ENCODE peak calls at places on chromosomes 4 and X, in seven cellular contexts. R, E, T, O, P, W and F are unnamed samples.

GRCh38 chrX:68652327-68652930 is 5.0 kb downstream of the STARD8 start:
- DNase-seq in T (no peak), P (peak; percentile 11), O (no peak), E (no peak), R (peak; percentile 26), W (no peak), F (no peak)

GRCh38 chr4:85784947-85785346 is 310.0 kb downstream of the ARHGAP24 start:
- DNase-seq in W (no peak), R (no peak), T (no peak), E (no peak), O (no peak), P (no peak), F (no peak)

GRCh38 chr4:15737255-15737654 is 34.4 kb downstream of the BST1 start:
- DNase-seq in W (no peak), O (no peak), T (no peak), R (no peak), E (no peak), P (no peak), F (no peak)

GRCh38 chr4:168993724-168994510 is 16.1 kb downstream of the CBR4 start:
- DNase-seq in R (peak; percentile 9), W (no peak), T (no peak), E (no peak), P (no peak), O (no peak), F (no peak)

GRCh38 chrX:11724122-11725017 is 33.7 kb upstream of the MSL3 start:
- DNase-seq in T (peak; percentile 2), P (peak; percentile 18), W (no peak), O (peak; percentile 4), R (peak; percentile 17), E (no peak), F (no peak)

GRCh38 chr4:91826186-91826585 is 477.6 kb upstream of the GRID2 start:
- DNase-seq in R (no peak), T (no peak), P (no peak), E (no peak), O (no peak), W (no peak), F (peak; percentile 1)

GRCh38 chr4:127012549-127012948 is 620.2 kb upstream of the INTU start:
- DNase-seq in O (no peak), R (no peak), T (no peak), E (no peak), W (no peak), P (no peak), F (no peak)

GRCh38 chr4:3238721-3239120 is 10.2 kb upstream of the MSANTD1 start:
- DNase-seq in T (peak; percentile 43), O (no peak), R (no peak), W (no peak), E (no peak), P (no peak), F (no peak)

GRCh38 chr4:77504407-77504806 is 101.2 kb upstream of the CXCL13 start:
- DNase-seq in W (no peak), P (no peak), O (no peak), R (no peak), E (no peak), T (no peak), F (no peak)

GRCh38 chr4:144645102-144645469 is 870 bp upstream of the HHIP start:
- DNase-seq in P (no peak), O (no peak), W (no peak), E (no peak), R (no peak), T (no peak), F (no peak)

GRCh38 chr4:109648266-109648996 is 54.8 kb downstream of the CASP6 start:
- DNase-seq in P (no peak), O (no peak), R (no peak), T (no peak), W (no peak), E (no peak), F (no peak)

GRCh38 chr4:84582988-84583870 is at the start of gene CDS1:
- DNase-seq in O (peak; percentile 62), W (peak; percentile 30), P (peak; percentile 6), E (peak; percentile 37), T (peak; percentile 60), R (peak; percentile 38), F (no peak)

GRCh38 chr4:109319684-109320083 is 17.2 kb upstream of the COL25A1 start:
- DNase-seq in R (no peak), P (no peak), T (no peak), O (no peak), E (no peak), W (no peak), F (no peak)

GRCh38 chr4:141719585-141719984 is 83.2 kb downstream of the IL15 start:
- DNase-seq in W (no peak), R (no peak), T (no peak), E (no peak), O (no peak), P (no peak), F (no peak)

GRCh38 chrX:41051303-41051702 is 33.9 kb upstream of the USP9X start:
- DNase-seq in P (no peak), T (no peak), R (no peak), E (no peak), O (no peak), W (no peak), F (no peak)

GRCh38 chrX:41043950-41044349 is 41.3 kb upstream of the USP9X start:
- DNase-seq in E (no peak), T (no peak), R (no peak), W (no peak), O (no peak), P (no peak), F (no peak)

GRCh38 chrX:41045960-41046567 is 39.2 kb upstream of the USP9X start:
- DNase-seq in E (no peak), T (no peak), P (no peak), W (peak; percentile 13), R (no peak), O (no peak), F (no peak)

GRCh38 chrX:41050359-41050758 is 34.9 kb upstream of the USP9X start:
- DNase-seq in P (no peak), T (no peak), E (no peak), O (no peak), R (no peak), W (no peak), F (no peak)

DNA sequence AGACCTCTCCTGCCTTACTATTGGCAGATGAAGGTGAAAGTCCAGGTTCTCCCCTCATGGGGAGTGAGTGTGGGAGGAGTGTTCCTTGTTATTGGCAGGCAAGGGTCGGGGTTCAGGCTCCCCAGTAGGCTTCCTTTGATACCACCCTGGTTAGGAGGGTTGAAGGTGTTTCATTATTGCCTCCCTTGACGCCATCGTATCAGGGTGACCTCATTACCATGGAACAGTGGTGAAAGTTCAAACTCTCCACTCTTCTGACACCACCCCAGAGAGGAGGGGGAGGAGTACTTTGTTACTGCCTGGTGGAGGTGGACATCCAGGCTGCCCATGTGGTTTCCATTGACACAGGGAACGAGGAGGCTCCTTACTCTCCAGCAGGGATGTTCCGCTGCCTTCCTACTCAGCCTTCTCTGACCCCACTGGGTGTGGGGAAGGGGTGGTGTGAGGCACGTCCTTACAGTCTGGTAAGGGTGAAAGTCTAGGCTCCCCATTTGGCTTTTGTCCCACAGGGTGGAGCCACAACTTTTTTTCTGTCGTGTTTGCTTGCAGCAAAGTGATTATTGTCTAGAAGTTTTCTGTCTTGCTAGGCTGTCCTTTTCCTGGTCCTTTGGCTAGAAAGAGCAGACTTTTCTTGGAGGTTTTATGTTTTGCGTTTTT is 37.2 kb upstream of the USP9X start:
- DNase-seq in T (no peak), O (no peak), P (no peak), E (no peak), R (no peak), W (no peak), F (no peak)
- TF ChIP-seq POLR2A in T (no peak), O (no peak), P (no peak), E (no peak), R (no peak), W (no peak), F (no peak)

GRCh38 chrX:49042581-49043219 is 457 bp downstream of the TFE3 start:
- DNase-seq in P (no peak), E (no peak), O (no peak), R (no peak), W (no peak), T (no peak), F (no peak)
- TF ChIP-seq POLR2A in P (no peak), E (no peak), O (no peak), R (no peak), W (no peak), T (no peak), F (no peak)

DNA sequence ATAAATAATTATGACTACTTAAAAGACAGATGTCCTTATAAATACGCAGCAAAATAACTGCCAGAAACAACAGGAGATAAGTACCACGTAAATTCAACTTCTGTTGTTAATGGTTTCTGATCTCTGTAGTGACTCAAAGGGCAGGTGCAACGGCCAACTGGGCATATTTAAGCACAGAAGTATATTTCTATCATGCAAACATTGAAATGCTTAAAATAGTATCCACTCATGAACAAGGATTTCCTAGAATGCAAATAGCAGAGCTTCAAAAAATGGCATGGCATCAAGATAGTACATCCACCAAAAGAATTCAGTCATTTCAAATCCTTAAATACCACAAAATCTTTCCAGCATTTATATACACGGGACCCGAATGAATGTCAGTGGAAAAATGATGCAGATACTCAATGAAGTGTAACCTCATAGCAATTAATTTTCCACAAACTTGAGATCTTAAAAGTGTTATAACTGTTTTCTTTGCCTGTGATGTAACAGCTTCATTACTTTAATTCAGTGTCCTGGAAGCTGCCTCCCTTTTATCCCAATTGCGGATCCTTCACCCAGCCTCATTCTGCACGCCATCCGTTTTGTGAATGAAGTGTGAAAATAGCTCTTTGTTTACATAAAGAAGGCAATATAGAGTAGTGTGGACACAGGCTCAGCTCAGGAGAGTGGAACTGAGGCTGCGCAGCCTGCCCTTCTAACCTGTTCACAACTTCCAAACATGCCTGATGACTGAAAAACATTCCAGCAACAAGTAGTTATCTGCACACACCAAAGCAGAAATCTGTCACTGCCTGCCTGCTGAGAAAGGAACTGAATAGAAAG is 10.1 kb downstream of the PDGFC start:
- DNase-seq in T (no peak), R (no peak), E (no peak), W (no peak), P (no peak), O (no peak), F (no peak)
- TF ChIP-seq POLR2A in T (no peak), R (no peak), E (no peak), W (no peak), P (no peak), O (no peak), F (no peak)

GRCh38 chr4:145937990-145938611 is 522 bp downstream of the ZNF827 start:
- DNase-seq in P (no peak), T (peak; percentile 13), W (peak; percentile 21), E (peak; percentile 29), O (peak; percentile 10), R (peak; percentile 3), F (no peak)
- TF ChIP-seq POLR2A in P (no peak), T (no peak), W (no peak), E (peak; percentile 31), O (no peak), R (no peak), F (peak; percentile 20)

DNA sequence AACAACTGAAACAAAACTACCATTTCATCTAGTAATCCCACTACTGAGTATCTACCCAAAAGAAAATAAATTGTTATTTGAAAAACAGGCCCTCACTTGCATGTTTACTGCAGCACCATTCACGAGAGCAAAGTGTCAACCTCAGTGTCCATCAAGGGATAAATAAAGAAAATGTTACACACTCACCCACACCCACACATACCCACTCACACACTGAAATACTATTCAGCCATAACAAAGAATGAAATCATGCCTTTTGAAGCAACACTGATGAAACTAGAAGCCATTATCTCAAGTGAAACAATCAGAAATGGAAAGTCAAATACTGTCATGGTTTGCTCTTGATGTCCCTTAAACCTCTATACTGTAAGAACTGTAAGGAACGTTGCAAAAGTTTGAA is 44.8 kb upstream of the CLNK start:
- DNase-seq in T (no peak), O (no peak), E (no peak), P (no peak), W (no peak), R (no peak), F (no peak)
- TF ChIP-seq POLR2A in T (no peak), O (no peak), E (no peak), P (no peak), W (no peak), R (no peak), F (no peak)

GRCh38 chr4:158769175-158769831 is 477 bp downstream of the FNIP2 start:
- DNase-seq in E (no peak), P (peak; percentile 19), T (peak; percentile 27), R (peak; percentile 45), W (peak; percentile 29), O (peak; percentile 16), F (no peak)
- TF ChIP-seq POLR2A in E (no peak), P (no peak), T (peak; percentile 26), R (no peak), W (no peak), O (no peak), F (no peak)